ENCODE peak calls at places on chromosomes 12 and 14, in nine cellular contexts. U is neural crest cell; X is bronchial epithelial cell; J is CD4-positive, alpha-beta T cell; F is CD8-positive, alpha-beta T cell; K is foreskin keratinocyte; Z is tibial artery; O is Caco-2; G is thoracic aorta. B is an unnamed sample.

GRCh38 chr12:64203036-64203435 is 19.1 kb downstream of the KICS2 start:
- DNase-seq in U (no peak), X (no peak), J (no peak), F (no peak), K (no peak), Z (no peak), O (no peak), G (no peak), B (no peak)

GRCh38 chr14:76918751-76919421 is 92.7 kb downstream of the LRRC74A start:
- DNase-seq in U (no peak), X (peak), J (no peak), F (no peak), K (peak), Z (peak), O (peak), G (peak), B (peak)

GRCh38 chr12:80107221-80107620 is 7.9 kb downstream of the OTOGL start:
- DNase-seq in U (no peak), X (no peak), J (no peak), F (no peak), K (peak), Z (no peak), O (no peak), G (no peak), B (no peak)

GRCh38 chr12:114063435-114063834 is 97.3 kb upstream of the RBM19 start:
- DNase-seq in U (no peak), X (no peak), J (no peak), F (no peak), K (no peak), Z (no peak), O (no peak), G (no peak), B (no peak)

GRCh38 chr14:83425138-83425537 is 1891.5 kb upstream of the SEL1L start:
- DNase-seq in U (no peak), X (peak), J (no peak), F (no peak), K (peak), Z (no peak), O (no peak), G (no peak), B (no peak)

GRCh38 chr14:73755434-73756014 is 41.3 kb upstream of the PNMA1 start:
- DNase-seq in U (no peak), X (peak), J (no peak), F (no peak), K (peak), Z (no peak), O (no peak), G (no peak), B (no peak)

GRCh38 chr12:1534708-1535107 is 59.7 kb downstream of the FBXL14 start:
- DNase-seq in U (no peak), X (no peak), J (no peak), F (no peak), K (no peak), Z (no peak), O (no peak), G (no peak), B (no peak)

GRCh38 chr14:103836976-103837725 is 10.2 kb downstream of the PPP1R13B start:
- DNase-seq in U (no peak), X (no peak), J (no peak), F (no peak), K (no peak), Z (no peak), O (no peak), G (no peak), B (no peak)

GRCh38 chr12:21330682-21331253 is 3.9 kb downstream of the SLCO1A2 start:
- DNase-seq in U (no peak), X (no peak), J (no peak), F (no peak), K (peak), Z (no peak), O (no peak), G (no peak), B (no peak)

GRCh38 chr12:7060353-7060954 is at the start of gene C1S:
- DNase-seq in U (no peak), X (peak), J (no peak), F (no peak), K (peak), Z (peak), O (peak), G (peak), B (peak)

GRCh38 chr12:94074970-94075695 is 73.2 kb upstream of the PLXNC1 start:
- DNase-seq in U (no peak), X (peak), J (no peak), F (no peak), K (peak), Z (peak), O (no peak), G (no peak), B (no peak)

GRCh38 chr12:80412343-80412953 is 31.6 kb upstream of the PTPRQ start:
- DNase-seq in U (no peak), X (peak), J (no peak), F (no peak), K (peak), Z (no peak), O (no peak), G (no peak), B (no peak)

GRCh38 chr14:104385189-104386135 is 194.1 kb upstream of the C14orf180 start:
- DNase-seq in U (no peak), X (no peak), J (no peak), F (no peak), K (no peak), Z (peak), O (peak), G (no peak), B (no peak)

GRCh38 chr12:113797535-113797868 is 168.6 kb downstream of the RBM19 start:
- DNase-seq in U (no peak), X (no peak), J (no peak), F (no peak), K (no peak), Z (no peak), O (no peak), G (no peak), B (no peak)

GRCh38 chr12:4274396-4274959 is 916 bp downstream of the CCND2 start:
- DNase-seq in U (no peak), X (peak), J (no peak), F (no peak), K (no peak), Z (no peak), O (no peak), G (no peak), B (no peak)

GRCh38 chr12:121089031-121089812 is 43.5 kb upstream of the P2RX7 start:
- DNase-seq in U (no peak), X (no peak), J (no peak), F (no peak), K (no peak), Z (no peak), O (no peak), G (no peak), B (no peak)

DNA sequence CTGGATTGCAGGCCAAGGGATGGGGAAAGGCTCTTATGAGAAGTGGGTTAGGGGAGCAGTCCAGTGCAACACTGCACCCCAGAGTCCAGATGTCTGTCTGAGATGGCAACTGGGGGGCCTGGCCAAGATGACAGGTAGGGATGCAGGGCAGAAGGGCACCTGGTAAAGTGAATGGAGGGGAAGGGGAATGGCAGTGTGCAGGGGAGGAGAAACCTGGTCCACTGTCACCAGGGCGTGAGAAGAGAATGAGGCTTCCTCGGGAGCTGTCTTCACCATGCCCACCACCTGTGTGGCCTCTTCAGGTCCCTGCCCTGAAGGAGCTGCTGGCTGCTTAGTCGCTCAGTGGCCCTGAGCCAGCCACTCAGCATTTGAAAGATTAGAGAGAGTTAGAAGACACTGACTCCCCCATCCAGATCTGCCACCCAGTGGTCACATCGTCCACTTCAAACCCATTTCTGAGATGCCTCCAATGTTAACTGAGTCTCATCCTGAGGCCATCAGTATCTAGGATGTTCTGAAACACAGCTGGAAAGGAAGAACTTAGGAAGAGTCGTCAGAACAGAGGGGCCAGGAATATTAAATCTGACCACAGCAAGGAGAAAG is 57.3 kb downstream of the PLEKHG3 start:
- DNase-seq in U (no peak), X (no peak), J (no peak), F (no peak), K (no peak), Z (peak), O (no peak), G (no peak), B (no peak)
- TF ChIP-seq CTCF in U (no peak), X (peak), J (no peak), F (no peak), K (peak), Z (no peak), O (no peak), G (no peak), B (no peak)

DNA sequence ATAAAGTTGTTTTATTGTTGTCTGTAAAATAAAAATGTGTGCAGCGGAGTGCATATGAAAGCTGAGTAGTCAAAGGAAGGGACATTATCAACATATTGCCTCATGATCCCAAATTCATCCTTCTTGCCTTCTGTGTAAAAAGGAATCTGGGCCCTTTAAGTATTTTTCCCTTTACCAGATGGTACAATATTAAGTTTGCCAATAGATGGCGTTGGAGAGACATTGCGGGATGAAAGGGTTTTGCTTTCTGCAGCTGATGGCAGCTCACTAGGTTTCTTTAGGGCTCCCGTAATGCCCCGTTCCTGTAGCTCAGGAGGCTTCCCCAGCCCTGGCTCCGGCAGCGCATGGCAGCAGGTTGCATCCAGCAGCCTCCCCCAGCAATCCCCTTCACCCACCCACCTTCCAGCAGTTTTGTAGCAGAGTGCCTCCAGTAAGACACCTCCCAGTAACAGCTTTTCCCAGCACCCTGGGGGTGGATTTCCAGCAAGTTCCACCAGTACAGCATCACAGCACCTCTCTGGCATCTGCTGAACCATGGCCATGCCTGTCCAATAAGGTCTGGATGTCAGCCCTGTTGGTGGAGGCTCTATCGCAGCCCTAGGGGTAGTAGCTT is 354.4 kb downstream of the MED13L start:
- DNase-seq in U (no peak), X (no peak), J (no peak), F (no peak), K (no peak), Z (no peak), O (no peak), G (no peak), B (no peak)
- TF ChIP-seq CTCF in U (peak), X (no peak), J (no peak), F (no peak), K (peak), Z (no peak), O (peak), G (no peak), B (no peak)

GRCh38 chr12:53659011-53659551 is 16.8 kb downstream of the ATP5MC2 start:
- DNase-seq in U (peak), X (peak), J (no peak), F (no peak), K (peak), Z (peak), O (peak), G (no peak), B (no peak)
- TF ChIP-seq CTCF in U (no peak), X (no peak), J (no peak), F (no peak), K (no peak), Z (no peak), O (no peak), G (no peak), B (no peak)

GRCh38 chr14:53537421-53538315 is 384.5 kb upstream of the DDHD1 start:
- DNase-seq in U (no peak), X (no peak), J (no peak), F (no peak), K (no peak), Z (no peak), O (peak), G (no peak), B (no peak)
- TF ChIP-seq CTCF in U (no peak), X (no peak), J (no peak), F (no peak), K (peak), Z (no peak), O (no peak), G (no peak), B (no peak)

B was measured in omental fat pad.